ENCODE peak calls at places on chromosome 13, in eight cellular contexts. One of them, this sample, is unnamed.

GRCh38 chr13:25887962-25888655 is 163.7 kb downstream of the SHISA2 start:
- DNase-seq in effector CD8-positive, alpha-beta T cell: no peak
- DNase-seq in OCI-LY7: no peak
- DNase-seq in left ventricle myocardium superior: no peak
- DNase-seq in right lobe of liver: no peak
- DNase-seq in fibroblast of the aortic adventitia: no peak
- DNase-seq in GM06990: no peak
- DNase-seq in T-helper 17 cell: no peak
- DNase-seq in this sample: no peak

GRCh38 chr13:111337206-111337605 is 16.8 kb downstream of the TEX29 start:
- DNase-seq in effector CD8-positive, alpha-beta T cell: no peak
- DNase-seq in OCI-LY7: no peak
- DNase-seq in left ventricle myocardium superior: no peak
- DNase-seq in right lobe of liver: no peak
- DNase-seq in fibroblast of the aortic adventitia: peak; percentile 90
- DNase-seq in GM06990: no peak
- DNase-seq in T-helper 17 cell: no peak
- DNase-seq in this sample: no peak

GRCh38 chr13:41058229-41059070 is 2.9 kb upstream of the WBP4 start:
- DNase-seq in effector CD8-positive, alpha-beta T cell: no peak
- DNase-seq in OCI-LY7: no peak
- DNase-seq in left ventricle myocardium superior: no peak
- DNase-seq in right lobe of liver: no peak
- DNase-seq in fibroblast of the aortic adventitia: no peak
- DNase-seq in GM06990: no peak
- DNase-seq in T-helper 17 cell: no peak
- DNase-seq in this sample: no peak

GRCh38 chr13:113904411-113904810 is 40.5 kb upstream of the GAS6 start:
- DNase-seq in effector CD8-positive, alpha-beta T cell: no peak
- DNase-seq in OCI-LY7: no peak
- DNase-seq in left ventricle myocardium superior: peak; percentile 82
- DNase-seq in right lobe of liver: no peak
- DNase-seq in fibroblast of the aortic adventitia: peak; percentile 37
- DNase-seq in GM06990: no peak
- DNase-seq in T-helper 17 cell: no peak
- DNase-seq in this sample: peak; percentile 86

GRCh38 chr13:48750588-48751383 is 97.1 kb downstream of the CYSLTR2 start:
- DNase-seq in effector CD8-positive, alpha-beta T cell: no peak
- DNase-seq in OCI-LY7: no peak
- DNase-seq in left ventricle myocardium superior: peak; percentile 68
- DNase-seq in right lobe of liver: no peak
- DNase-seq in fibroblast of the aortic adventitia: peak; percentile 63
- DNase-seq in GM06990: no peak
- DNase-seq in T-helper 17 cell: no peak
- DNase-seq in this sample: peak; percentile 62

GRCh38 chr13:19782049-19782726 is 557 bp downstream of the PSPC1 start:
- DNase-seq in effector CD8-positive, alpha-beta T cell: peak; percentile 42
- DNase-seq in OCI-LY7: peak; percentile 63
- DNase-seq in left ventricle myocardium superior: peak; percentile 76
- DNase-seq in right lobe of liver: peak; percentile 74
- DNase-seq in fibroblast of the aortic adventitia: peak; percentile 51
- DNase-seq in GM06990: peak; percentile 73
- DNase-seq in T-helper 17 cell: peak; percentile 34
- DNase-seq in this sample: peak; percentile 59

GRCh38 chr13:50080856-50081105 is 65.5 kb downstream of the KCNRG start:
- DNase-seq in effector CD8-positive, alpha-beta T cell: no peak
- DNase-seq in OCI-LY7: no peak
- DNase-seq in left ventricle myocardium superior: no peak
- DNase-seq in right lobe of liver: no peak
- DNase-seq in fibroblast of the aortic adventitia: peak; percentile 57
- DNase-seq in GM06990: no peak
- DNase-seq in T-helper 17 cell: no peak
- DNase-seq in this sample: no peak

GRCh38 chr13:44044544-44045178 is 165.0 kb downstream of the LACC1 start:
- DNase-seq in effector CD8-positive, alpha-beta T cell: no peak
- DNase-seq in OCI-LY7: no peak
- DNase-seq in left ventricle myocardium superior: peak; percentile 41
- DNase-seq in right lobe of liver: no peak
- DNase-seq in fibroblast of the aortic adventitia: no peak
- DNase-seq in GM06990: no peak
- DNase-seq in T-helper 17 cell: no peak
- DNase-seq in this sample: no peak

GRCh38 chr13:23903906-23904280 is 6.6 kb upstream of the C1QTNF9B start:
- DNase-seq in effector CD8-positive, alpha-beta T cell: no peak
- DNase-seq in OCI-LY7: no peak
- DNase-seq in left ventricle myocardium superior: no peak
- DNase-seq in right lobe of liver: no peak
- DNase-seq in fibroblast of the aortic adventitia: no peak
- DNase-seq in GM06990: no peak
- DNase-seq in T-helper 17 cell: no peak
- DNase-seq in this sample: no peak

GRCh38 chr13:51767100-51767499 is 36.9 kb downstream of the DHRS12 start:
- DNase-seq in effector CD8-positive, alpha-beta T cell: no peak
- DNase-seq in OCI-LY7: no peak
- DNase-seq in left ventricle myocardium superior: no peak
- DNase-seq in right lobe of liver: no peak
- DNase-seq in fibroblast of the aortic adventitia: no peak
- DNase-seq in GM06990: no peak
- DNase-seq in T-helper 17 cell: no peak
- DNase-seq in this sample: no peak

GRCh38 chr13:75788494-75788991 is 152.4 kb downstream of the LMO7 start:
- DNase-seq in effector CD8-positive, alpha-beta T cell: no peak
- DNase-seq in OCI-LY7: no peak
- DNase-seq in left ventricle myocardium superior: peak; percentile 43
- DNase-seq in right lobe of liver: no peak
- DNase-seq in fibroblast of the aortic adventitia: peak; percentile 92
- DNase-seq in GM06990: no peak
- DNase-seq in T-helper 17 cell: no peak
- DNase-seq in this sample: peak; percentile 57

GRCh38 chr13:24671367-24672117 is 8.7 kb upstream of the ATP12A start:
- DNase-seq in effector CD8-positive, alpha-beta T cell: no peak
- DNase-seq in OCI-LY7: peak; percentile 59
- DNase-seq in left ventricle myocardium superior: no peak
- DNase-seq in right lobe of liver: peak; percentile 44
- DNase-seq in fibroblast of the aortic adventitia: peak; percentile 85
- DNase-seq in GM06990: no peak
- DNase-seq in T-helper 17 cell: no peak
- DNase-seq in this sample: no peak

GRCh38 chr13:25286308-25286968 is 850 bp downstream of the MTMR6 start:
- DNase-seq in effector CD8-positive, alpha-beta T cell: peak; percentile 6
- DNase-seq in OCI-LY7: peak; percentile 72
- DNase-seq in left ventricle myocardium superior: no peak
- DNase-seq in right lobe of liver: no peak
- DNase-seq in fibroblast of the aortic adventitia: peak; percentile 49
- DNase-seq in GM06990: peak; percentile 22
- DNase-seq in T-helper 17 cell: peak; percentile 21
- DNase-seq in this sample: no peak

This sample was measured in right cardiac atrium.